ENCODE peak calls at places on chromosomes 2 and 18, in four cellular contexts. Z, G, W and H are unnamed samples.
A peak's percentile ranks its signal among the peaks of the same experiment; 100 is the strongest.

GRCh38 chr2:166184789-166185188 is 57.0 kb upstream of the SCN1A start:
- DNase-seq in Z (no peak), G (peak; percentile 52), W (no peak), H (peak; percentile 8)

GRCh38 chr18:59566507-59566906 is 130.7 kb downstream of the CCBE1 start:
- DNase-seq in Z (no peak), G (peak; percentile 82), W (peak; percentile 40), H (peak; percentile 51)

GRCh38 chr2:185208261-185208660 is 530.3 kb upstream of the FSIP2 start:
- DNase-seq in Z (peak; percentile 10), G (no peak), W (no peak), H (no peak)

GRCh38 chr2:212193066-212193465 is 345.5 kb downstream of the ERBB4 start:
- DNase-seq in Z (no peak), G (no peak), W (no peak), H (no peak)

GRCh38 chr2:161250864-161251436 is 57.3 kb upstream of the PSMD14 start:
- DNase-seq in Z (no peak), G (peak; percentile 37), W (no peak), H (no peak)

GRCh38 chr2:29196792-29197788 is 81.9 kb downstream of the CLIP4 start:
- DNase-seq in Z (peak; percentile 37), G (peak; percentile 47), W (no peak), H (peak; percentile 18)

GRCh38 chr2:100218552-100218951 is 76.2 kb upstream of the AFF3 start:
- DNase-seq in Z (no peak), G (no peak), W (no peak), H (no peak)

GRCh38 chr2:101546376-101547058 is 71.6 kb upstream of the RFX8 start:
- DNase-seq in Z (no peak), G (peak; percentile 60), W (no peak), H (peak; percentile 48)

GRCh38 chr2:181680055-181680936 is at the start of gene NEUROD1:
- DNase-seq in Z (peak; percentile 14), G (no peak), W (no peak), H (peak; percentile 15)

GRCh38 chr2:193868833-193869232 is 1674.1 kb upstream of the TMEFF2 start:
- DNase-seq in Z (peak; percentile 78), G (no peak), W (no peak), H (peak; percentile 4)

DNA sequence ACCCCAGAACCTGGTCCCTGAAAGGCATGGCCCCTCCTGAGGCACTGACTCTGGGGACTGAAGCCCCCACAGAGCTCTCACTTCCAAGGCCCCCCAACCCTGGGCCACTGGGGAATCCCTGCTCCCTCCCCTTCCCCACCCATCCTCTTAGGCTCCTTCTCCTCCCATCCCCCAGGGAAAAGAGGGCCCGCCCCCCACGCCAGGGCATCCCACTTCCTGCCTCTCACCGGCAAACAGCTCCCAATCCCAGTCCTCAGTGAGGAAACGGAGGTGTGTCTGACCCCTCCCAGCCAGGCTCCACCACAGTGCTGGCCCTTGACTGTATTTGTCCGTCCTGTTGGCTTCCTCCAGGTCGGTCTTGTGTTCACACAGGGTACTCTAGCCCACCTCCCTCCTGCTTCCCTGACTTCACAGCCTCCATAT is 35.0 kb upstream of the PTMA start:
- DNase-seq in Z (peak; percentile 74), G (peak; percentile 28), W (no peak), H (no peak)
- H3K4me3 ChIP-seq in Z (no peak overlapping the region), G (no peak overlapping the region), W (no peak overlapping the region), H (no peak overlapping the region)

DNA sequence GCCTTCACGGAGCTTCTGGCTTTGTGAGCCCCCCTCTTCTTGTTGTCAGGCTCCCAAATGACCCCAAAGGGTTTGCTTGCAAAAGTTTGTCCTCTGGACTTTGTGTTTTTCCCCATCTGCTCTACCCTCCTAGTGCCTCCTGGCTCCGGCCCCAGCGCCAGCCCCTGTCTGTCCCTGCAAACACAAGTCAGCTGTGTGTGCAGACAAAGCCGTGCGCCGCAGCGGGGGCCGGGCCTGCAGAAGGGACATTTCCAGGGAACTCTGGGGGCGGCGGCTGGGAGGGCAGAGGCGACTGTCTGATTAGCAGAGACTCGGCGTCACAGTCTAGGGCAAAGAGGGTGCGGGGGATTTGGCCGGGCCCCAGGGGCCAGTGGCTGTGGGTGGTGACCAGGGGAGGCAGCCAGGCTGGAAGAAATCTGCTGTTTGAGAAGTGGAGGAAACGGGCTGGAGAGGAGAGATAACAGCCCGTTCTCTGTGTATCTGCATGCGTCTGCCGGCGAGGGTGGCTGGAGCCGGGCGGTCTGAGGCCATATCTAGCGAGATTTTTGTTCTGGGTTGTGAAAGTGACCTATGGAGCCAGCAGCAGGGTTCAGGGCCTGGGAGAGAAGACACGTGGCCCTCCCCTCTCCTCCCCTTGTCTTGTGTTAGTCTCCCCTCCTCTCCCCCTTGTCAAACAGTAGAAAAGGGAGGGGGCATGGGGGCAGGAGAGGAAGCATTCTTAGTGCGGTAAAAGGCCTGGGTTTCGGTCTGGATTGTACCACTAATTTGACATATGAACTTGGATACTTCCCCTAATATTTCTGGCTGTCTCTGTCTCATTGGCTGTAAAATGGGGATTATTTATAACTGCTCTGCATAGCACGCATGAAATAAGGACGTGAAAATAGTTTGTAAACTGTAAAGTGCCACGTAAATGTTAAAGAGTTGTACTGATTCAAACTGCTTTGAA is 169.4 kb downstream of the SMAD7 start:
- DNase-seq in Z (no peak), G (peak; percentile 39), W (no peak), H (peak; percentile 55)
- H3K4me3 ChIP-seq in Z (no peak overlapping the region), G (no peak overlapping the region), W (no peak overlapping the region), H (no peak overlapping the region)

DNA sequence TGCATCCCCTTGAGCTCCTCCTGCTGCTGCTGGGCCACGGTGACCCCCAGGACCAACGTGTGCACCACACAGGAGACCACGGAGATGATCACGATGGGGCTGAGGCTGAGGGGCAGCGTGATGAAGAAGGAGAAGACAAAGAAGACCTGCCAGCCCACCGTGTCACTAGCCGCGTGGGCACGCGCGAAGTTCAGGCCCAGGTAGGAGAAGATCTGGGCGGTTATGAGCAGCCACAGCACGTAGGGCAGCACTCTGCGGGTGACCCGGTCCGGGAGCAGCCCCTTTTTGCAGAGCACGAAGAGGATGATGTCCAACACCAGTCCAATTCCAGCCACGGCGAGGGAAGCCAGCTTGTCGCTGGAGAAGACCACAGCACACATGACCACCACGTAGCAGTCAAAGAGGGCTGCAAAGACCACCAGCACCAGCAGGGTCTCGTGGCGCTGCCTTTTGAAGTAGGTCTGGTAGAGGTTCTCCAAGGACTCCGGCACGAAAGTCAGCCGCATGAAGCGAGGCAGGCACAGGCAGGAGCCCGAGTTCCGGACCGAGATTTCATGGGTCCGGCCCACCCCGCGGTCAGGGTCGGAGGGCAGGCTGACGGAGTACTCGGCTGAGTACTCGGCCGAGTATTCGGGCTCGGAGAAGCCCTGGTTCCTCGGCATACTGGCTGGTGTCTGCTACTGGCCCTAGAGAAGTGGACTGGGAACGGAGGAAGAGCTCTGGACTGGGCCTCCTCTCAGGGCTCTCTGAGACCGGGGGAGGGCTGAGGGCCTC is 1.5 kb downstream of the ADCY3 start:
- DNase-seq in Z (no peak), G (no peak), W (no peak), H (peak; percentile 59)
- H3K4me3 ChIP-seq in Z (peak overlapping the region; percentile 48), G (peak overlapping the region; percentile 68), W (peak overlapping the region; percentile 52), H (peak overlapping the region; percentile 73)

GRCh38 chr2:217980036-217980435 is 22.8 kb downstream of the TNS1 start:
- DNase-seq in Z (no peak), G (no peak), W (no peak), H (peak; percentile 54)

GRCh38 chr2:217977840-217978535 is 24.8 kb downstream of the TNS1 start:
- DNase-seq in Z (no peak), G (no peak), W (no peak), H (no peak)

GRCh38 chr2:217979151-217979811 is 23.5 kb downstream of the TNS1 start:
- DNase-seq in Z (no peak), G (peak; percentile 77), W (no peak), H (no peak)

GRCh38 chr2:217980591-217980990 is 22.2 kb downstream of the TNS1 start:
- DNase-seq in Z (no peak), G (no peak), W (no peak), H (no peak)

GRCh38 chr2:217978536-217979150 is 24.2 kb downstream of the TNS1 start:
- DNase-seq in Z (no peak), G (no peak), W (no peak), H (no peak)
- H3K4me3 ChIP-seq in Z (no peak overlapping the region), G (peak overlapping the region; percentile 16), W (no peak overlapping the region), H (peak overlapping the region; percentile 4)